ENCODE peak calls at places on chromosomes 1 and 21, in six cellular contexts. Q is A549, B is HFFc6, M is lower lobe of right lung, V is endothelial cell, Y is fibroblast of lung. L is an unnamed sample.

GRCh38 chr1:64871256-64871655 is 95.1 kb downstream of the JAK1 start:
- DNase-seq in V (no peak), M (no peak), Y (no peak), Q (no peak), B (no peak), L (no peak)

GRCh38 chr1:62299426-62300200 is 19.6 kb downstream of the KANK4 start:
- DNase-seq in M (no peak), Q (no peak), B (no peak), V (no peak), Y (peak), L (peak)

GRCh38 chr1:56330400-56331026 is 248.8 kb downstream of the PLPP3 start:
- DNase-seq in V (no peak), Q (no peak), Y (peak), M (no peak), B (peak), L (no peak)

GRCh38 chr1:203995228-203995627 is 77.7 kb upstream of the SOX13 start:
- DNase-seq in Q (no peak), M (no peak), Y (no peak), B (no peak), V (peak), L (no peak)

GRCh38 chr21:24418671-24419070 is 1188.6 kb downstream of the MRPL39 start:
- DNase-seq in M (no peak), V (no peak), Y (no peak), B (no peak), Q (no peak), L (no peak)

GRCh38 chr1:159509440-159510222 is 26.2 kb downstream of the OR10J5 start:
- DNase-seq in M (no peak), Y (no peak), V (no peak), B (no peak), Q (no peak), L (no peak)

GRCh38 chr1:178124115-178124514 is 30.2 kb downstream of the RASAL2 start:
- DNase-seq in B (no peak), V (no peak), M (no peak), Q (no peak), Y (no peak), L (no peak)

GRCh38 chr1:84780000-84780716 is 89.9 kb upstream of the SSX2IP start:
- DNase-seq in M (no peak), V (no peak), Q (no peak), B (no peak), Y (peak), L (no peak)

GRCh38 chr1:56297191-56297590 is 282.2 kb downstream of the PLPP3 start:
- DNase-seq in Q (no peak), V (no peak), B (no peak), M (no peak), Y (peak), L (no peak)

GRCh38 chr21:34219334-34220020 is 144.3 kb upstream of the KCNE2 start:
- DNase-seq in B (no peak), V (no peak), Y (peak), Q (no peak), M (no peak), L (no peak)

GRCh38 chr1:177705839-177706238 is 264.0 kb downstream of the SEC16B start:
- DNase-seq in V (no peak), Y (no peak), B (no peak), M (no peak), Q (no peak), L (no peak)

GRCh38 chr1:235597867-235598553 is 51.6 kb downstream of the GNG4 start:
- DNase-seq in B (peak), Y (peak), Q (peak), V (no peak), M (no peak), L (no peak)

GRCh38 chr1:174693085-174693484 is 245.3 kb downstream of the GPR52 start:
- DNase-seq in M (no peak), Y (peak), B (no peak), Q (no peak), V (no peak), L (no peak)

GRCh38 chr1:187948170-187948794 is 1119.5 kb downstream of the PLA2G4A start:
- DNase-seq in M (no peak), Y (no peak), V (no peak), Q (no peak), B (no peak), L (no peak)

GRCh38 chr1:209048961-209049669 is 534.4 kb upstream of the CAMK1G start:
- DNase-seq in Q (no peak), M (no peak), Y (peak), B (peak), V (no peak), L (no peak)

GRCh38 chr1:246139745-246140182 is 367.3 kb downstream of the SMYD3 start:
- DNase-seq in Y (peak), Q (peak), B (peak), M (no peak), V (no peak), L (no peak)

GRCh38 chr1:114353233-114353632 is 157.8 kb downstream of the TRIM33 start:
- DNase-seq in Y (peak), M (peak), Q (no peak), V (no peak), B (peak), L (no peak)

GRCh38 chr1:228399531-228400236 is 7.0 kb downstream of the TRIM11 start:
- DNase-seq in B (no peak), Q (no peak), M (no peak), Y (no peak), V (no peak), L (no peak)

GRCh38 chr1:37480581-37481288 is 6.4 kb downstream of the ZC3H12A start:
- DNase-seq in Y (no peak), M (no peak), Q (no peak), B (no peak), V (no peak), L (no peak)

GRCh38 chr1:202938287-202938925 is 11.4 kb upstream of the KLHL12 start:
- DNase-seq in M (no peak), Q (no peak), Y (no peak), V (no peak), B (no peak), L (no peak)

GRCh38 chr1:65027699-65028358 is 61.5 kb upstream of the JAK1 start:
- DNase-seq in B (no peak), V (no peak), M (peak), Q (no peak), Y (peak), L (no peak)

GRCh38 chr1:112882271-112882744 is 73.7 kb downstream of the SLC16A1 start:
- DNase-seq in Y (no peak), B (peak), V (no peak), Q (no peak), M (no peak), L (no peak)

GRCh38 chr1:47738560-47739182 is 258.5 kb downstream of the TRABD2B start:
- DNase-seq in Q (peak), Y (peak), V (peak), M (no peak), B (no peak), L (peak)

GRCh38 chr1:95584315-95584714 is 350.3 kb downstream of the RWDD3 start:
- DNase-seq in M (no peak), Q (no peak), B (no peak), Y (no peak), V (no peak), L (no peak)

GRCh38 chr1:204073837-204074273 is 940 bp downstream of the SOX13 start:
- DNase-seq in V (no peak), Y (peak), Q (peak), M (no peak), B (no peak), L (no peak)

GRCh38 chr1:228770779-228771223 is 35.5 kb downstream of the RHOU start:
- DNase-seq in M (no peak), Q (no peak), Y (no peak), V (no peak), B (no peak), L (no peak)

GRCh38 chr1:200207711-200208126 is 180.2 kb downstream of the NR5A2 start:
- DNase-seq in B (peak), Q (no peak), V (no peak), M (no peak), Y (peak), L (no peak)

GRCh38 chr1:15386128-15386824 is 23.4 kb upstream of the EFHD2 start:
- DNase-seq in M (no peak), V (peak), B (no peak), Y (peak), Q (no peak), L (peak)

GRCh38 chr1:66996018-66996682 is 57.8 kb downstream of the SLC35D1 start:
- DNase-seq in B (peak), Q (peak), V (peak), M (no peak), Y (peak), L (peak)

GRCh38 chr1:78622548-78622947 is 2.3 kb downstream of the IFI44L start:
- DNase-seq in B (no peak), Y (no peak), Q (no peak), M (no peak), V (no peak), L (no peak)

GRCh38 chr1:197356723-197357533 is 88.9 kb downstream of the CRB1 start:
- DNase-seq in B (peak), V (peak), Y (peak), Q (no peak), M (no peak), L (peak)

GRCh38 chr1:220497220-220497756 is 30.6 kb upstream of the MARK1 start:
- DNase-seq in Q (no peak), V (no peak), B (no peak), Y (no peak), M (no peak), L (no peak)

GRCh38 chr1:225597926-225598575 is 54.9 kb downstream of the ENAH start:
- DNase-seq in V (no peak), M (no peak), B (no peak), Q (no peak), Y (peak), L (no peak)

GRCh38 chr1:220189750-220190347 is 82.4 kb downstream of the RAB3GAP2 start:
- DNase-seq in Q (peak), Y (peak), B (no peak), V (no peak), M (no peak), L (no peak)

DNA sequence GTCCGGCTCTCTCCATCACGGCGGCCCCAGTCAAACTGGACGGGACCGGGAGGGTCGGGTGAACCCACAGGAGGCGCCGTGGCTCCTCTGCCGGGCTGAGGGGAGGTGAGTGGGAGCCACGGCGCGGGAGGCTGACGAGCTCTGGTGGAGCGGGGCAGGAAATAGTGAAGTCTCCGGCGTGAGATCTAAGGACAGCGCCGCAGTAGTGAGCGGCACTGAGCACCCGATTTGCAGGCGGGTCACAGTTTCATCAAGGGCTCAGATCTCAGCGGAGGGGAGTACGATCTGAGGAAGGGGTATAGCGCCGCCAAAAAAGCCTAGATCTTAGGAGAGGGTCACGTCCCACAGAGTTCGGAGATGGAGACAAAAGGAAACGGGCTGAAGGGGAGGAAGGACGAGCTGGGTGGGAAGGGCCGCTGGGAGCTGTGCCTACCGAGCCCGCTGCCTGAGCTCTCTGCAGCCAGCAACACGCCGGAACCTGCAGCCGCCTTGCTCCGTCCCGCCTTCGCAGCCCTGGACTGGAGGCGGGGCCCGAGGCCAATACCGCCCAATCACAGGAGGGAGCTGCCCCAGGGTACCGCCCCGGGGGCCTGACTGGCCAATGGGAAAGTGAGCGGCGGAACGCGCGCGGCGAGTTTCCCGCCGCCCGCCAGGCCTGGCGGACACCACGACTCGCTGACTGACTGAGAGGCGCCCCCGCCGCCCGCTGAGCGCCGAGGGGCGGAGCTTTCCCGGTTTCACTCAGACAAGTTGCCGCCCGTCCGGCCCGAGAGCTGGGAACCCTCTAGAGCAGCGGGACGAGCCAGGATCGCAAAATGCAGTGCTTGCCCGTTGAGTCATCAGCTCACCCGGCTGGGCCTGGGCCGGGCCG is 1.9 kb downstream of the SFN start:
- DNase-seq in Q (peak), B (peak), V (peak), M (peak), Y (peak), L (peak)
- TF ChIP-seq CTCF in Q (no peak), B (no peak), V (no peak), M (no peak), Y (no peak), L (no peak)

DNA sequence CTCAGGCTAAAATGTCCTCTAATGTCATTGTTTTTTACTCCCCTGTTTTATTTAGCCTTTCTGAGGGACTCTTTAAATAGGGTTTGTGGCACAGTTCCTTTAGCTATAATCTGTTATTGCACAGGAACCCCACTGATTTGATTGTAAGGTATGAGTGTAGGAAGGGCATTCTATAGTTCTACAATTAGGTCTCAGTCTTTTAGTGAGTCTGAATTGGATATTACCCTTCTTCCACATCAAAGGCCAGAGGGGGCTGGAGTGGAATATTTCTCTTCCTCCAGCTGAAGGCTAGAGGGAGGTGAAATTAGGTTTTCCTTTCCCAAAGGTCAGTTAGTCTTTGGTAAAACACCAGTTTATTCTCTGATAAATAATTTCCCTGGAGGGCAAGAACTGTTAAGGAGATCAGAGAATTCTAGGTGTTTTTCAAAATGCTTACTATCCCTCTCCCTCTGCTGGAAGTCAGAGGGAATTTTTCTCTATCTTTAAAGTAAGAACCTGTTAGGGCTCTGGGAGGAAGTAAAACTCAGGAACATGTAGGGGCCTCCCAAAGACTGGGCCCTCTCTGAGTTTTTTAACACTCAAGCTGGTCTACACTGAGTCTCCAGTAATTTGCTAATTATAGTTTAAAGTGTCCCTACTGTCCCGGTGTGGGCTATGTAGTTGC is 176.3 kb upstream of the ZNHIT6 start:
- DNase-seq in Y (peak), Q (no peak), B (peak), M (no peak), V (no peak), L (no peak)
- TF ChIP-seq CTCF in Y (peak), Q (no peak), B (peak), M (peak), V (peak), L (peak)

DNA sequence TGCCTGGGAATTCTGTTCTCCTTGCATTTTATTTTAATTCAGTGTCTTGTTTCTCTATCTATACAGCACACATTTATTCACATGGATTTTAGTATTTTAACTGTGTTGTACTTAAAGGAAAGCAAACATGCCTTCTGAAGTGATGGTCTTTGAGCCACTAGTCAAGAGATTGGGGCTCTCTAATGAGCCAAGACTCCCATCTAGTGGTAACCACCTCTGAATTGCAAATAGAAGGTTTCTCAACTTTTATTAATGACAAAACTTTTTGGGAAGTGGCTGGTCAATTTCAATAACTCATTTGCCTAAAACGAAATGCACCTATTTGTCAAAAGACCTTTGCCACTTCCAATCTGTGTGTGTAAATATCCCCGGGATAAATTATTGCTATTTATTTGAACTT is 199.6 kb downstream of the LTN1 start:
- DNase-seq in V (no peak), Y (peak), M (no peak), B (peak), Q (no peak), L (no peak)
- TF ChIP-seq CTCF in V (no peak), Y (peak), M (peak), B (peak), Q (no peak), L (peak)

GRCh38 chr1:31765041-31765467 is 914 bp upstream of the ADGRB2 start:
- DNase-seq in M (no peak), B (no peak), Q (no peak), Y (no peak), V (peak), L (peak)
- TF ChIP-seq CTCF in M (no peak), B (peak), Q (peak), Y (peak), V (peak), L (peak)

DNA sequence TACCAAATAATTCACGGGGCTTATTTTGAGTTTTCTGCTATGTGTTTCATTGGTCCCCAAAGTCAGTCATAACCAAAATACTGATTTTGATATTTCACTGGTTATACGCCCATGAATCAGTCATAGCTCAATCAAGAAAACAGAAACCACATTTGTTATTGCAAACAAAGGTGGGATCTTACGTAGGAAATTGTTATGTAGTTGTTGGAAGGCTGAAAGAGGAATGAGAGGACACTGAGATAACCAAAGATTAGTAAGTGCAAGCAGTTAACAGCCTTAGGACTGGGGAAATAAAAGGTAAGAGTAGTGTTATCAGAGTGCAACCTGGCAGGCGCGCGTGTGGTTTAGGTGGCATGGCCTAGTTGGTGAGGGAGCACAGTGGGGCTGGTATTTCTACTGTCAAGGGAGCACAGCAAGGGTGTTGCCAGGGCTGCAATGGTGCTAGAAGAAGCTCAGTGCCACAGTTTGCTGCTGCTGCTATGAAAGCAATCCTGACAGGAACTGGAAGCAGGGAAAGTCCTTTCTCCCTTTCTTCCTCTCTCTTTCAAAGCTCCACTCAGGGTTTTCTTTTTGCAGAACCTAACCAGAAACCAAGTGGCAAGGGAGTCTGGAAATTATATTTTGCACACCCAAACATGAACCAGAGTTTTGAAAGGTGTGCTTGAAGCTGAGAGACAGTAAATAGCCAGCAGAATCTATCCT is 33.7 kb downstream of the RTCA start:
- DNase-seq in V (no peak), Q (no peak), M (no peak), Y (no peak), B (no peak), L (no peak)
- TF ChIP-seq CTCF in V (no peak), Q (no peak), M (no peak), Y (no peak), B (no peak), L (no peak)

DNA sequence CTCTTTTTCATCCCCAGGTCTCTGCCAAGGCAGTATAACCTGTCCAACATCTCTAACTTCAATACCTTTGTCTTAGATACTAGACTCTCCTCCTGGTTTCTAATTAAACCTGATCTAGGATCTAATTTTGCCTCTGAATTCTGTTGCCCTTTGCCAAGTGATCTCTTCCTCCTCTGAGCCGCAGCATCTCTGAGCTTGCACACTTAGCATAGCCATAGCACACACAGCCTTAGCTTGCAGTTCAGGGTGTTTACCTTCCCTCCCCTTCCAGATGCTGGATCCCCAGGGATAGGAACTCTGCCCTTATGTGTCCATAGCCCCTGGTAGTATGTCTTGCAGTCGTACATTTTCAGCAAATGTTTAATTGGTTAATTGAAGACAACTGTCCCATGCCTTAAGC is 30.3 kb downstream of the SELL start:
- DNase-seq in B (no peak), Y (no peak), Q (no peak), M (no peak), V (no peak), L (no peak)
- TF ChIP-seq CTCF in B (no peak), Y (no peak), Q (no peak), M (no peak), V (no peak), L (no peak)

GRCh38 chr1:152185544-152186391 is 26.7 kb upstream of the RPTN start:
- DNase-seq in M (no peak), Q (peak), V (peak), B (peak), Y (peak), L (no peak)
- TF ChIP-seq CTCF in M (peak), Q (peak), V (peak), B (peak), Y (peak), L (peak)

L was measured in neural crest cell.